ENCODE peak calls at places on chromosome 16, in six cellular contexts. V is NCI-H1092 treated with DMSO at 0.1 percent for 48 hours; T is HT1080; J is stimulated activated CD8-positive, alpha-beta memory T cell treated with anti-CD3 and anti-CD28 coated beads, Interleukin-15, amount 100 ng/mL, for 1 hour; P is cortex of kidney; Y is mesothelial cell of epicardium. W is an unnamed sample.

GRCh38 chr16:74984194-74984669 is 691 bp downstream of the WDR59 start:
- DNase-seq in V (no peak), T (no peak), J (no peak), P (no peak), Y (no peak), W (peak; percentile 4)

GRCh38 chr16:24221219-24221618 is 34.9 kb upstream of the CACNG3 start:
- DNase-seq in V (no peak), T (no peak), J (no peak), P (no peak), Y (no peak), W (no peak)

GRCh38 chr16:49352923-49353322 is 20.7 kb upstream of the C16orf78 start:
- DNase-seq in V (no peak), T (no peak), J (no peak), P (no peak), Y (no peak), W (no peak)

GRCh38 chr16:50067290-50067853 is 1.6 kb downstream of the HEATR3 start:
- DNase-seq in V (no peak), T (peak; percentile 67), J (no peak), P (no peak), Y (no peak), W (peak; percentile 60)

GRCh38 chr16:183005-183404 is 2.7 kb downstream of the HBQ1 start:
- DNase-seq in V (no peak), T (no peak), J (no peak), P (no peak), Y (no peak), W (no peak)

GRCh38 chr16:87644186-87644585 is 41.9 kb downstream of the JPH3 start:
- DNase-seq in V (no peak), T (no peak), J (no peak), P (no peak), Y (no peak), W (no peak)

GRCh38 chr16:2042666-2043295 is 4.9 kb downstream of the NTHL1 start:
- DNase-seq in V (no peak), T (no peak), J (no peak), P (no peak), Y (no peak), W (no peak)

GRCh38 chr16:84354306-84354705 is 14.0 kb upstream of the ATP2C2 start:
- DNase-seq in V (no peak), T (no peak), J (no peak), P (no peak), Y (no peak), W (no peak)

GRCh38 chr16:77414752-77415231 is 20.0 kb downstream of the ADAMTS18 start:
- DNase-seq in V (no peak), T (peak; percentile 4), J (no peak), P (no peak), Y (no peak), W (peak; percentile 19)

GRCh38 chr16:69243479-69243878 is 56.5 kb downstream of the SNTB2 start:
- DNase-seq in V (no peak), T (no peak), J (no peak), P (no peak), Y (no peak), W (peak; percentile 38)

GRCh38 chr16:58503166-58503862 is 3.4 kb downstream of the NDRG4 start:
- DNase-seq in V (no peak), T (no peak), J (no peak), P (no peak), Y (no peak), W (no peak)

GRCh38 chr16:54143410-54143809 is 143.2 kb downstream of the IRX3 start:
- DNase-seq in V (no peak), T (no peak), J (no peak), P (no peak), Y (no peak), W (no peak)

GRCh38 chr16:3961449-3961849 is 80.9 kb upstream of the CREBBP start:
- DNase-seq in V (no peak), T (peak; percentile 28), J (no peak), P (no peak), Y (no peak), W (peak; percentile 39)

GRCh38 chr16:46830417-46830901 is 521 bp downstream of the C16orf87 start:
- DNase-seq in V (no peak), T (no peak), J (no peak), P (no peak), Y (no peak), W (no peak)

GRCh38 chr16:65889533-65889966 is 476.9 kb upstream of the CDH5 start:
- DNase-seq in V (no peak), T (peak; percentile 30), J (no peak), P (no peak), Y (no peak), W (no peak)

GRCh38 chr16:51150159-51150893 is 744 bp downstream of the SALL1 start:
- DNase-seq in V (no peak), T (no peak), J (no peak), P (no peak), Y (no peak), W (no peak)

GRCh38 chr16:2428051-2428786 is 1.0 kb upstream of the CCNF start:
- DNase-seq in V (peak; percentile 58), T (peak; percentile 28), J (no peak), P (no peak), Y (peak; percentile 61), W (no peak)

GRCh38 chr16:71883193-71883848 is 661 bp downstream of the ZNF821 start:
- DNase-seq in V (peak; percentile 53), T (no peak), J (no peak), P (no peak), Y (peak; percentile 77), W (peak; percentile 1)

GRCh38 chr16:85036398-85037049 is 8.9 kb downstream of the KIAA0513 start:
- DNase-seq in V (no peak), T (no peak), J (no peak), P (no peak), Y (no peak), W (no peak)

GRCh38 chr16:28003021-28003865 is 60.3 kb downstream of the GSG1L start:
- DNase-seq in V (no peak), T (no peak), J (no peak), P (no peak), Y (no peak), W (no peak)

GRCh38 chr16:49986351-49987124 is 38.5 kb upstream of the CNEP1R1 start:
- DNase-seq in V (peak; percentile 45), T (peak; percentile 62), J (no peak), P (no peak), Y (no peak), W (peak; percentile 27)

GRCh38 chr16:85662976-85663830 is 25.6 kb downstream of the GINS2 start:
- DNase-seq in V (no peak), T (no peak), J (no peak), P (no peak), Y (no peak), W (no peak)

GRCh38 chr16:87201052-87201451 is 116.1 kb downstream of the C16orf95 start:
- DNase-seq in V (no peak), T (peak; percentile 91), J (no peak), P (no peak), Y (no peak), W (peak; percentile 99)

GRCh38 chr16:28218109-28218508 is 6.3 kb upstream of the XPO6 start:
- DNase-seq in V (no peak), T (peak; percentile 22), J (peak; percentile 38), P (no peak), Y (no peak), W (peak; percentile 51)

GRCh38 chr16:30760160-30760559 is 1.7 kb downstream of the CFAP119 start:
- DNase-seq in V (no peak), T (no peak), J (no peak), P (no peak), Y (no peak), W (no peak)

GRCh38 chr16:19503461-19504075 is 18.3 kb downstream of the GDE1 start:
- DNase-seq in V (no peak), T (no peak), J (no peak), P (no peak), Y (no peak), W (no peak)

GRCh38 chr16:50463581-50464324 is 84.4 kb upstream of the NKD1 start:
- DNase-seq in V (no peak), T (no peak), J (no peak), P (no peak), Y (no peak), W (no peak)

GRCh38 chr16:62408760-62409159 is 372.5 kb upstream of the CDH8 start:
- DNase-seq in V (no peak), T (no peak), J (no peak), P (no peak), Y (no peak), W (no peak)

GRCh38 chr16:55359946-55360345 is 35.9 kb downstream of the IRX6 start:
- DNase-seq in V (no peak), T (no peak), J (no peak), P (no peak), Y (no peak), W (no peak)

GRCh38 chr16:50390914-50391700 is 22.3 kb upstream of the BRD7 start:
- DNase-seq in V (no peak), T (no peak), J (no peak), P (no peak), Y (no peak), W (no peak)

GRCh38 chr16:4200000-4200780 is 41.7 kb downstream of the SRL start:
- DNase-seq in V (peak; percentile 37), T (peak; percentile 56), J (no peak), P (no peak), Y (peak; percentile 55), W (peak; percentile 49)

GRCh38 chr16:14004031-14004718 is 66.9 kb upstream of the MRTFB start:
- DNase-seq in V (no peak), T (no peak), J (no peak), P (no peak), Y (no peak), W (no peak)

GRCh38 chr16:70777973-70778406 is 23.0 kb downstream of the VAC14 start:
- DNase-seq in V (no peak), T (peak; percentile 22), J (no peak), P (no peak), Y (no peak), W (peak; percentile 21)

GRCh38 chr16:35149550-35149949 is 1690.1 kb downstream of the TP53TG3F start:
- DNase-seq in V (no peak), T (no peak), J (no peak), P (no peak), Y (no peak), W (no peak)

GRCh38 chr16:4537376-4538066 is 1.1 kb downstream of the CDIP1 start:
- DNase-seq in V (no peak), T (no peak), J (no peak), P (no peak), Y (peak; percentile 42), W (no peak)

GRCh38 chr16:694187-694862 is 4.1 kb upstream of the WDR24 start:
- DNase-seq in V (no peak), T (no peak), J (no peak), P (no peak), Y (no peak), W (no peak)

GRCh38 chr16:89562027-89562599 is 1.6 kb downstream of the RPL13 start:
- DNase-seq in V (no peak), T (peak; percentile 52), J (no peak), P (no peak), Y (no peak), W (no peak)

GRCh38 chr16:77344306-77344705 is 90.5 kb downstream of the ADAMTS18 start:
- DNase-seq in V (no peak), T (peak; percentile 48), J (no peak), P (no peak), Y (no peak), W (peak; percentile 57)

GRCh38 chr16:52469775-52470174 is 77.2 kb downstream of the TOX3 start:
- DNase-seq in V (no peak), T (peak; percentile 66), J (no peak), P (no peak), Y (no peak), W (no peak)

GRCh38 chr16:4140652-4141051 is 24.4 kb upstream of the ADCY9 start:
- DNase-seq in V (no peak), T (peak; percentile 15), J (no peak), P (no peak), Y (no peak), W (peak; percentile 27)